ENCODE peak calls at places on chromosome 18, in ten cellular contexts. Y, F, L, Z, J, W, H, N, Q and V are unnamed samples.

GRCh38 chr18:2906522-2907458 is 60.0 kb downstream of the EMILIN2 start:
- DNase-seq in Z (peak), W (no peak), H (no peak), L (peak), Q (peak), J (no peak), N (peak), Y (peak), F (no peak), V (no peak)

GRCh38 chr18:36993068-36993467 is 164.1 kb downstream of the KIAA1328 start:
- DNase-seq in Y (no peak), J (no peak), H (no peak), Z (no peak), Q (no peak), F (no peak), L (no peak), W (no peak), N (no peak), V (no peak)

GRCh38 chr18:62634471-62634870 is 80.9 kb upstream of the PHLPP1 start:
- DNase-seq in H (no peak), L (no peak), J (no peak), F (no peak), W (no peak), Z (no peak), Q (no peak), Y (no peak), N (no peak), V (no peak)

GRCh38 chr18:40380657-40381441 is 1574.2 kb upstream of the PIK3C3 start:
- DNase-seq in L (no peak), F (no peak), W (no peak), J (no peak), Q (no peak), Y (no peak), Z (no peak), N (no peak), H (no peak), V (no peak)

GRCh38 chr18:79600596-79600995 is 79.0 kb upstream of the CTDP1 start:
- DNase-seq in Z (no peak), L (peak), Q (no peak), N (no peak), J (no peak), F (no peak), H (no peak), W (no peak), Y (no peak), V (peak)

GRCh38 chr18:395481-396250 is 104.8 kb downstream of the COLEC12 start:
- DNase-seq in Z (no peak), F (no peak), L (no peak), Y (no peak), Q (no peak), H (no peak), N (no peak), J (no peak), W (no peak), V (no peak)

GRCh38 chr18:68489018-68489792 is 225.7 kb downstream of the TMX3 start:
- DNase-seq in L (no peak), Q (no peak), N (no peak), F (no peak), J (no peak), Y (no peak), H (no peak), W (no peak), Z (no peak), V (no peak)

GRCh38 chr18:3015203-3015590 is 2.3 kb upstream of the LPIN2 start:
- DNase-seq in Y (no peak), W (no peak), F (no peak), J (no peak), Q (no peak), N (no peak), Z (no peak), H (no peak), L (peak), V (no peak)

GRCh38 chr18:44927127-44927849 is 246.6 kb downstream of the SETBP1 start:
- DNase-seq in F (no peak), Y (no peak), N (no peak), Z (no peak), L (no peak), W (no peak), J (no peak), H (no peak), Q (no peak), V (no peak)

GRCh38 chr18:21629089-21629832 is 17.1 kb downstream of the SNRPD1 start:
- DNase-seq in Y (no peak), H (no peak), Z (no peak), W (no peak), F (no peak), Q (no peak), J (no peak), L (no peak), N (no peak), V (no peak)

GRCh38 chr18:39994521-39994920 is 1960.5 kb upstream of the PIK3C3 start:
- DNase-seq in Q (no peak), Y (no peak), Z (no peak), F (no peak), L (no peak), J (no peak), H (no peak), W (no peak), N (no peak), V (no peak)

GRCh38 chr18:13725566-13726227 is 661 bp downstream of the FAM210A start:
- DNase-seq in J (no peak), Z (no peak), Q (no peak), N (no peak), W (no peak), L (no peak), Y (no peak), H (no peak), F (no peak), V (peak)

DNA sequence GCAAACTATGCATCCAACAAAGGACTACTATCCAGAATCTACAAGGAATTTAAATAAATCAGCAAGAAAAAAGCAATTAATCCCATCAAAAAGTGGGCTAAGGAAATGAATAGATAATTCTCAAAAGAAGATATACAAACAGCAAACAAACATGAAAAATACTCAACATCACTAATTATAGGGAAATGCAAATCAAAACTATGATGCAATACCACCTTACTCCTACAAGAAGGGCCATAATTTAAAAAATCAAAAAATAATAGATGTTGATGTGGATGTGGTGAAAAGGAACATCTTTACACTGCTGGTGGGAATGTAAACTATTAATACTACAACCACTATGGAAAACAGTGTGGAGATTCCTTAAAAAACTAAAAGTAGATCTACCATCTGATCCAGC is 164.7 kb downstream of the ZBTB7C start:
- DNase-seq in L (no peak), J (no peak), Y (no peak), F (no peak), W (no peak), Q (no peak), H (no peak), Z (no peak), N (no peak), V (no peak)
- H3K27ac ChIP-seq in L (no peak), J (no peak), Y (no peak), F (no peak), W (no peak), Q (no peak), H (no peak), Z (no peak), N (no peak), V (no peak)

DNA sequence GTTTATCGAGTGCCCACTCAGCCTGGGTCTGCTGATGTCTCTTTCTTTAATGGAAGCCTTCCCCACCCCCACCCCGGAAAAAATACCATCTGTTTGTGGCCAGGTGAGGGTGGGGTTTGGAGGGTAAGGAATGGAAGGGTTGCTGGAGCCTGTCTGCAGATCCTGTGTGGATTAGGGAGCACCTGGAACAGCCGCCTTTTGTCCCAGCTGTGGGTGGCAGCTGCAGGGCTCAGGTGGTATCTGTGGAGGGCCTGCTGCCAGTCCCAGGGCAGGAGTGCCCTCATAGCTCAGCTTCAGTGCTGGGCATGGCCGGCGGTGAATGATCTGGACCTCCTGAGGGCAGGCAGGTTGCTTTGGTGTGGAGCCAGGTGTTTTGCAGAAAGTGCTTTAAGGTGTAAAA is 45.3 kb downstream of the IMPA2 start:
- DNase-seq in Z (no peak), Y (no peak), N (no peak), W (no peak), F (no peak), H (no peak), Q (no peak), J (no peak), L (no peak), V (no peak)
- H3K27ac ChIP-seq in Z (peak), Y (peak), N (no peak), W (no peak), F (peak), H (no peak), Q (peak), J (no peak), L (peak), V (no peak)

DNA sequence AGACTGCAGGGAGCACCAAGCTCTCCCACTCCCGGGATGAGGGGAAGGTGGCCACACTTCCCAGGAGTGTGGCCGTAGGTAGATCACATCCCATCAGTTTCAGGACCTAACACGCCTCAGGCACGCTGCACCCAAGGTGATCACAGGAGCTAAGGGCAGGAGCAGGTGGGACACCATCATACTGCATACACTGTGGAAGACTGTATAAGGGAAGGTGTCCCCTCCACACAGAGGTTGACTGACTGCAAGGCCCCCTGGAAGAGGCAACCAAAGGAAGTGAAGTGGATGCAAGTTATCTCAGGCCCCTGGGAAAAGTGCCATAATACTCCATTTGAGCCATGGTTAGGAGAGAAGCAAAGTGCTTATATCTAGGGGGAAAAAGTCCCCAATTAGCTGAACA is 351.9 kb upstream of the SMIM21 start:
- DNase-seq in L (no peak), F (no peak), N (no peak), Q (no peak), Z (no peak), J (no peak), H (no peak), W (no peak), Y (no peak), V (no peak)
- H3K27ac ChIP-seq in L (no peak), F (no peak), N (no peak), Q (no peak), Z (no peak), J (no peak), H (no peak), W (no peak), Y (no peak), V (no peak)

GRCh38 chr18:8825729-8826375 is 120.5 kb downstream of the MTCL1 start:
- DNase-seq in W (no peak), L (no peak), Y (no peak), Q (no peak), N (no peak), H (no peak), F (no peak), J (no peak), Z (no peak), V (no peak)
- H3K27ac ChIP-seq in W (no peak), L (no peak), Y (no peak), Q (no peak), N (no peak), H (no peak), F (no peak), J (no peak), Z (no peak), V (no peak)